ENCODE peak calls at places on chromosomes 6 and 20, in four cellular contexts. K, N, S and D are unnamed samples.

GRCh38 chr6:154619183-154619582 is 108.7 kb upstream of the CNKSR3 start:
- DNase-seq in K (no peak), S (no peak), N (no peak), D (no peak)

GRCh38 chr6:170208171-170208601 is 82.7 kb downstream of the DLL1 start:
- DNase-seq in K (no peak), N (peak), S (no peak), D (no peak)

GRCh38 chr6:147246853-147247635 is 42.8 kb downstream of the STXBP5 start:
- DNase-seq in S (no peak), K (no peak), N (no peak), D (no peak)

GRCh38 chr6:134193536-134194521 is 124.1 kb downstream of the SGK1 start:
- DNase-seq in S (no peak), N (no peak), K (no peak), D (no peak)

GRCh38 chr6:16276991-16277981 is 38.9 kb downstream of the GMPR start:
- DNase-seq in N (peak), S (peak), K (peak), D (no peak)

GRCh38 chr20:23583526-23583925 is 15.2 kb upstream of the CST9L start:
- DNase-seq in N (no peak), S (no peak), K (no peak), D (no peak)

GRCh38 chr6:116363759-116364158 is 7.0 kb upstream of the DSE start:
- DNase-seq in K (peak), N (no peak), S (no peak), D (no peak)

GRCh38 chr6:72530152-72530551 is 91.7 kb upstream of the KCNQ5 start:
- DNase-seq in K (no peak), N (no peak), S (no peak), D (no peak)

GRCh38 chr6:149234051-149234962 is 83.2 kb upstream of the TAB2 start:
- DNase-seq in K (peak), S (no peak), N (no peak), D (no peak)

GRCh38 chr6:30974488-30975252 is 8.8 kb upstream of the MUC21 start:
- DNase-seq in N (no peak), S (no peak), K (no peak), D (no peak)

GRCh38 chr20:63834545-63834880 is 3.4 kb upstream of the ZBTB46 start:
- DNase-seq in K (no peak), S (no peak), N (no peak), D (no peak)

GRCh38 chr20:20821496-20822260 is 109.2 kb upstream of the RALGAPA2 start:
- DNase-seq in N (no peak), S (no peak), K (no peak), D (no peak)

GRCh38 chr6:167682125-167682524 is 144.6 kb upstream of the AFDN start:
- DNase-seq in N (no peak), K (no peak), S (no peak), D (no peak)

GRCh38 chr6:41470341-41471063 is 75.7 kb upstream of the FOXP4 start:
- DNase-seq in S (no peak), K (peak), N (peak), D (no peak)

GRCh38 chr6:12585497-12585958 is 131.0 kb upstream of the PHACTR1 start:
- DNase-seq in K (no peak), N (no peak), S (no peak), D (no peak)

GRCh38 chr6:106702451-106703110 is 73.2 kb downstream of the QRSL1 start:
- DNase-seq in K (no peak), S (peak), N (no peak), D (peak)

GRCh38 chr20:57391439-57392129 is 388 bp downstream of the RBM38 start:
- DNase-seq in N (no peak), K (no peak), S (peak), D (peak)

GRCh38 chr6:84582997-84583396 is 181.4 kb downstream of the TBX18 start:
- DNase-seq in K (peak), S (no peak), N (no peak), D (no peak)

GRCh38 chr6:114941078-114941477 is 598.3 kb upstream of the HS3ST5 start:
- DNase-seq in N (no peak), S (no peak), K (no peak), D (no peak)

GRCh38 chr20:63491078-63491477 is 7.8 kb downstream of the EEF1A2 start:
- DNase-seq in S (no peak), K (no peak), N (no peak), D (no peak)

GRCh38 chr6:32151131-32151884 is 431 bp downstream of the PRRT1 start:
- DNase-seq in K (no peak), N (no peak), S (no peak), D (no peak)

GRCh38 chr20:46703435-46703834 is 6.0 kb upstream of the SLC2A10 start:
- DNase-seq in K (no peak), N (no peak), S (no peak), D (no peak)

GRCh38 chr6:10962673-10963072 is 75.8 kb downstream of the SYCP2L start:
- DNase-seq in N (no peak), S (peak), K (peak), D (peak)

GRCh38 chr6:51292659-51293058 is 474.0 kb downstream of the TFAP2B start:
- DNase-seq in S (no peak), N (no peak), K (peak), D (no peak)

GRCh38 chr6:134394141-134394648 is 76.3 kb upstream of the SGK1 start:
- DNase-seq in S (no peak), K (no peak), N (no peak), D (no peak)

GRCh38 chr6:124119591-124119990 is 315.9 kb downstream of the NKAIN2 start:
- DNase-seq in S (no peak), N (no peak), K (no peak), D (no peak)

GRCh38 chr6:170305772-170306323 is 710 bp upstream of the FAM120B start:
- DNase-seq in S (no peak), K (no peak), N (no peak), D (no peak)

GRCh38 chr6:1424306-1424927 is 35.0 kb downstream of the FOXF2 start:
- DNase-seq in N (peak), K (peak), S (peak), D (peak)

GRCh38 chr6:26538936-26539615 is 910 bp downstream of the HMGN4 start:
- DNase-seq in K (no peak), S (no peak), N (no peak), D (no peak)

DNA sequence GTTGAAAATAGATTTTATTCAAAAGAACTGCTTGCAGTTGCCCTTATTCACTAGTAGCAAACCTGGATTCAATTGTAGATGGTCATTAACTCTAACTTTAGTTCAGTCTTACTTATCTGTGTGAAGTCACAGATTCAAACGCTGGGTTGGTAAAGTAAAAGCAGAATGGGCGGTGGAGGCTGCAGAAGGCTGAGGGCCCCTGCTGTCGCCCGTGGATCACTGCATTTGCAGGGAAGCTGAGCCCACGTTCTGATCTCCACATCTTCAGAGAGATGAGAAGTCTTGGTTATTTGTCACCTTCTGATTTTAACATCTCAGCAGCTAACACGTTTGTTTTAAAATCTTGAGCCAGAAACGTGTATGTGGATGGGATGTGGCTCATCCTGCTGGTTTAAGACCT is 75.1 kb downstream of the SNX9 start:
- DNase-seq in N (no peak), S (no peak), K (no peak), D (no peak)
- TF ChIP-seq CTCF in N (no peak), S (no peak), K (peak), D (no peak)

GRCh38 chr6:165855856-165856255 is 192.8 kb upstream of the PDE10A start:
- DNase-seq in K (no peak), S (no peak), N (no peak), D (no peak)

GRCh38 chr6:165854863-165855593 is 192.0 kb upstream of the PDE10A start:
- DNase-seq in S (no peak), N (no peak), K (no peak), D (no peak)

GRCh38 chr6:165854061-165854862 is 191.2 kb upstream of the PDE10A start:
- DNase-seq in S (no peak), K (no peak), N (no peak), D (no peak)

GRCh38 chr6:165861226-165861625 is 198.2 kb upstream of the PDE10A start:
- DNase-seq in K (no peak), N (no peak), S (no peak), D (no peak)

DNA sequence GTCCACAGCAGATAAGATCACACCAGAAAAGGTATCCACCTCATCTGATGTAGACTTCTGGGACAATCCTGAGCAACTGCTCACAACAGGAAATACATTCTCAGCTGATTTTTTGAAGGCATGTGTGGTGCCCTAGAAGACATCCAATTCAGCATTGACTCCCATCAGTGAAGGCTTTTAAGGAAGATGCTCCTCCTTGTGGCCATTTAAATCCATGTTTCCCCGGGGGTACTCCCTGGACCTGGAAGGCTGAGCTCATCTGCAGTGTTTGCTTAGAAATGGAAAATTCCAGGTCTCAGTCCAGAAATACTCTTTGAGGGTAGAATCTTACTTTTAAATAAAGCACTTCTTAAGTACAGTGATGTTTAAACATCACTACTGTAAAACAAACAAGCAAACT is 195.5 kb upstream of the PDE10A start:
- DNase-seq in K (no peak), S (no peak), N (no peak), D (no peak)
- TF ChIP-seq CTCF in K (peak), S (no peak), N (no peak), D (no peak)

GRCh38 chr6:87945966-87946365 is 101.7 kb upstream of the SPACA1 start:
- DNase-seq in K (no peak), N (no peak), S (no peak), D (no peak)

GRCh38 chr6:87943191-87943590 is 104.5 kb upstream of the SPACA1 start:
- DNase-seq in S (no peak), N (no peak), K (no peak), D (no peak)

GRCh38 chr6:87941556-87942358 is 105.9 kb upstream of the SPACA1 start:
- DNase-seq in K (peak), N (no peak), S (no peak), D (no peak)

GRCh38 chr6:87945181-87945580 is 102.5 kb upstream of the SPACA1 start:
- DNase-seq in N (no peak), K (no peak), S (no peak), D (no peak)

GRCh38 chr6:87944541-87944954 is 103.1 kb upstream of the SPACA1 start:
- DNase-seq in K (peak), S (peak), N (peak), D (no peak)
- TF ChIP-seq CTCF in K (peak), S (peak), N (no peak), D (peak)

GRCh38 chr20:37389844-37390275 is 43.9 kb downstream of the SRC start:
- DNase-seq in S (no peak), N (no peak), K (no peak), D (no peak)
- TF ChIP-seq CTCF in S (no peak), N (no peak), K (no peak), D (no peak)

GRCh38 chr6:69164564-69165252 is 529.6 kb downstream of the ADGRB3 start:
- DNase-seq in K (no peak), N (no peak), S (no peak), D (no peak)
- TF ChIP-seq CTCF in K (no peak), N (no peak), S (peak), D (peak)

DNA sequence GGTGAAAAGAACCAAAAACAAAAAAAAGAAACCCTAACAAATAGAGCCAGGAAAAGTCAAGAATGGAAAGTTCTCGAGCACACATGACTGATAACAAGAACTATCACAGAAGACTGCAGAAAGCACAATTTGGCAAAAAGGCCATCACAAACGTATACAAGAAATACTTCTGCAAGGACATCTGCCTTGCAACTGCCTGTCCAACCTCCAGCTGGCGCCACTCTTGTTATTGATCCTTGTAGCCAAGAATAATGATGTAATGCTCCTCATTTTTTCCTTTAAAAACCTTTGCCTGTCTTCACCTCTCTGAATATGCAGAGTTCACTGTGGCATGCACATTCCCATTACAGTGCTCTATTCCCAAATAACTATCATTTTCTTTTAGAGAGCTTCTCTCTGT is 87.9 kb upstream of the BMP5 start:
- DNase-seq in N (no peak), S (no peak), K (peak), D (no peak)
- TF ChIP-seq CTCF in N (no peak), S (no peak), K (peak), D (peak)

DNA sequence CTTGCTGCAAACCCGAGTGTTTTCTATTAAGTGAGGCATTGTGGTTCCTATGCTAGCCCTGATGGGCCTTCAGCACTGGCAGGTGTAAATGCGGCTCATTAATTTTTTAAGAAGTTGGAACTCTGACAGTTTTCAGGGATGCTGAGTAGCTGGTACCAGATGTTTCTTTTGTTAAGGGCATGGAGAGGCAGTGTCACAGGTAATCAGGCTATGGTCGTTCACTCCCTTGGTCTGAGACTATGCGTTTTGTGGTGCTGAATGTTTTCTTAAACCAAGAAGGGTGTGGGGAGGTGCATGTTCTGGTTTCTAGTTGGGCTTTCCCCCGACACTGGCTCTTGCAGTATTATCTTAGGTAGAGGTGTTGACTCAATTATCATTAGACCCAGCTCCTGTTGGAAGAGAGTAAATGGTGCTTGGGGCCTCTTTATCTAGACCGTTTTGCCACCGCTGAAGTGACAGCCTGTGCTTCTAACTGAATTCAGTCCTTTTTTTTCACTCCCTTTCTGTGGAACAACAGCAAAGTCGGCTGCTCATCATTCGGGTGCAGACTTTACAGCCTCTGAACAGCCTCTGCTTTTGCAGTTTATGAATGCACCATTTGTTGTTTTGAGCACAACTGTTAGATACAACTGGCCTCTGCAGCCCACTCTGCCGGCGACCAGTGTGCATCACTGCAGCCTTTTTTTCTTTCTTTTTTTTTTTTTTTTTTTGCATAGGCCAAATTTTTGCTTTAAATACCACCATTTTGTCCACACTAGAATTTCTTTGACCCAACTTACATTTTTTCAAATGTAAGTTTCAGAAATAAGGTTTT is 35.6 kb downstream of the RREB1 start:
- DNase-seq in S (peak), N (no peak), K (no peak), D (peak)
- TF ChIP-seq CTCF in S (no peak), N (no peak), K (peak), D (no peak)